ENCODE peak calls at places on chromosome 13, in six cellular contexts. O is small intestine, M is uterus, Y is heart left ventricle, B is psoas muscle, E is HAP-1. I is an unnamed sample. For H3K9me3, the result is how much of the 10 kb centered on the place peaks cover.

GRCh38 chr13:47853236-47853635 is 147.8 kb downstream of the SUCLA2 start:
- DNase-seq in O (no peak), M (no peak), Y (no peak), B (no peak), E (no peak), I (no peak)

GRCh38 chr13:51453308-51453958 is 597 bp upstream of the INTS6 start:
- DNase-seq in O (peak), M (peak), Y (peak), B (peak), E (peak), I (peak)

GRCh38 chr13:93861818-93862217 is 617.7 kb downstream of the DCT start:
- DNase-seq in O (no peak), M (no peak), Y (no peak), B (no peak), E (no peak), I (no peak)

GRCh38 chr13:50677687-50678463 is 165.6 kb downstream of the DLEU7 start:
- DNase-seq in O (no peak), M (no peak), Y (no peak), B (no peak), E (no peak), I (no peak)

GRCh38 chr13:110113284-110113764 is 193.6 kb downstream of the COL4A1 start:
- DNase-seq in O (no peak), M (no peak), Y (no peak), B (peak), E (no peak), I (no peak)

GRCh38 chr13:29844441-29844840 is 6.0 kb downstream of the UBL3 start:
- DNase-seq in O (no peak), M (no peak), Y (no peak), B (no peak), E (no peak), I (no peak)

GRCh38 chr13:108120332-108120731 is 95.0 kb downstream of the LIG4 start:
- DNase-seq in O (no peak), M (no peak), Y (no peak), B (no peak), E (peak), I (no peak)

GRCh38 chr13:89951341-89951740 is 1396.1 kb upstream of the MIR17HG start:
- DNase-seq in O (no peak), M (no peak), Y (no peak), B (no peak), E (no peak), I (no peak)

GRCh38 chr13:95099541-95099940 is 201.7 kb downstream of the ABCC4 start:
- DNase-seq in O (no peak), M (no peak), Y (no peak), B (no peak), E (no peak), I (no peak)

GRCh38 chr13:104014803-104015645 is 948.8 kb upstream of the SLC10A2 start:
- DNase-seq in O (no peak), M (no peak), Y (no peak), B (no peak), E (no peak), I (no peak)

GRCh38 chr13:48019796-48020195 is 17.7 kb upstream of the NUDT15 start:
- DNase-seq in O (no peak), M (no peak), Y (no peak), B (no peak), E (no peak), I (no peak)

GRCh38 chr13:108795841-108796240 is 166.4 kb downstream of the MYO16 start:
- DNase-seq in O (no peak), M (no peak), Y (no peak), B (no peak), E (no peak), I (no peak)

GRCh38 chr13:112899618-112900600 is 69.1 kb upstream of the MCF2L start:
- DNase-seq in O (no peak), M (peak), Y (no peak), B (no peak), E (no peak), I (no peak)

GRCh38 chr13:19152403-19152802 is 29.2 kb downstream of the TUBA3C start:
- DNase-seq in O (no peak), M (no peak), Y (no peak), B (no peak), E (no peak), I (no peak)

GRCh38 chr13:19150226-19150625 is 31.4 kb downstream of the TUBA3C start:
- DNase-seq in O (no peak), M (no peak), Y (no peak), B (no peak), E (no peak), I (no peak)

GRCh38 chr13:19150712-19151228 is 30.9 kb downstream of the TUBA3C start:
- DNase-seq in O (no peak), M (no peak), Y (peak), B (peak), E (no peak), I (no peak)

GRCh38 chr13:19153782-19154450 is 27.7 kb downstream of the TUBA3C start:
- DNase-seq in O (no peak), M (no peak), Y (no peak), B (no peak), E (no peak), I (no peak)

DNA sequence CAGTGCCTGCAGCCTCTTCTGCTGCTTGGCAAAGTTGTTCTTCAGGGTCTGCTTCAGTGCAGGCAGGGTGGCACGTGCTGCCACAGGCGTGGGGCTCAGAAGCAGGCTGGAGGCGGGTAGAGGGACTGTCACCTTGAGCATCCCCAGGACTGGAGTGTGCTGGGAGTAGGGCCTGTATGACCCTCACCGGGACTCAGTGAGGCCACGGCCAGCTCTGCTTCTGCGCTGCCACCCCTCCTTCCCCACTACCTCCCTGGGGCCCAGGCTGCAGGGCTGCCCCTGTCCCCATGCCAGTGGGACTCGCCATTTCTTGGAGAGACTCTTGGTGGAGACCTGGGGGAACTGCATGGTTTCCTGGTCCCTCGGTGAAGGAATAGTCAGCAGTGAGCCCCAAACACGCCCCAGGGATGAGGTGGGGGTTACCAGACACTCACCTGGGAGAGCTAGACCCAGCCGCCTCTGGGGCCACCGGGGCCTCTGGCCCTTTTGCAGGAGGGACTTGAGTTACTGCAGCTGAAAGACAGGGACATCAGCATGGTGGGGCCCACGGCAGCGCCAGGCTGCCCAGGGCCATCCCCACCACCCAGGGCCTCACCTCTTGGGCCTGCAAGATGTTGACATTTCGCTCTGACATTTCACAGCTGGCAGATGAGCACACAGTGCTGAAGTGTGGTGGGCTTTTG is 29.9 kb downstream of the TUBA3C start:
- DNase-seq in O (no peak), M (no peak), Y (no peak), B (no peak), E (no peak), I (no peak)
- H3K9me3 ChIP-seq in O (under half), M (under half), Y (under half), B (under half), E (under half), I (under half)

GRCh38 chr13:43848250-43848649 is 31.3 kb downstream of the CCDC122 start:
- DNase-seq in O (no peak), M (no peak), Y (no peak), B (no peak), E (no peak), I (no peak)

GRCh38 chr13:43852923-43853404 is 26.6 kb downstream of the CCDC122 start:
- DNase-seq in O (no peak), M (no peak), Y (no peak), B (no peak), E (no peak), I (no peak)
- H3K9me3 ChIP-seq in O (under half), M (under half), Y (under half), B (under half), E (under half), I (under half)

GRCh38 chr13:105272660-105273631 is 1262.5 kb downstream of the EFNB2 start:
- DNase-seq in O (no peak), M (no peak), Y (no peak), B (no peak), E (no peak), I (no peak)
- H3K9me3 ChIP-seq in O (under half), M (under half), Y (under half), B (under half), E (under half), I (under half)

GRCh38 chr13:106568225-106569003 is 477 bp upstream of the ARGLU1 start:
- DNase-seq in O (no peak), M (no peak), Y (no peak), B (no peak), E (no peak), I (no peak)

GRCh38 chr13:106573279-106573831 is 5.4 kb upstream of the ARGLU1 start:
- DNase-seq in O (no peak), M (peak), Y (no peak), B (peak), E (no peak), I (no peak)

GRCh38 chr13:106567421-106568224 is at the start of gene ARGLU1:
- DNase-seq in O (peak), M (peak), Y (peak), B (peak), E (peak), I (peak)

GRCh38 chr13:106569233-106570095 is 1.5 kb upstream of the ARGLU1 start:
- DNase-seq in O (peak), M (no peak), Y (no peak), B (no peak), E (no peak), I (no peak)

DNA sequence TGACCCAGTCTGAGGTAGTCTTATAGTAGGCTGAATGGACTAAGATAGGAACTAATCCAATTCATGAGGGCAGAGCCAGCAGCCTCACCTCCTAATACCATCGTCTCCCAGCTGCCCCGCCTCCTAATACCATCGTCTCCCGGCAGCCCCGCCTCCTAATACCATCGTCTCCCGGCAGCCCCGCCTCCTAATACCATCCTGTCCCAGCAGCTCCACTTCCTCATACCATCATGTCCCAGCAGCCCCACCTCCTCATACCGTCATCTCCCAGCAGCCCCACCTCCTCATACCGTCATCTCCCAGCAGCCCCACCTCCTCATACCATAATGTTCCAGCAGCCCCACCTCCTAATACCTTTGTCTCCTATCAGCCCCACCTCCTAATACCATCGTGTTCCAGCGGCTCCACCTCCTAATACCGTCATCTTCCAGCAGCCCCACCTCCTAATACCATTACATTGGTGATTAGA is 2.5 kb upstream of the ARGLU1 start:
- DNase-seq in O (peak), M (peak), Y (peak), B (peak), E (peak), I (peak)
- H3K9me3 ChIP-seq in O (under half), M (under half), Y (under half), B (under half), E (under half), I (under half)

GRCh38 chr13:70203661-70204229 is 95.5 kb upstream of the KLHL1 start:
- DNase-seq in O (no peak), M (no peak), Y (no peak), B (no peak), E (peak), I (no peak)
- H3K9me3 ChIP-seq in O (under half), M (under half), Y (under half), B (under half), E (under half), I (under half)

GRCh38 chr13:99624936-99625540 is 123.8 kb downstream of the TM9SF2 start:
- DNase-seq in O (no peak), M (no peak), Y (no peak), B (no peak), E (no peak), I (no peak)
- H3K9me3 ChIP-seq in O (under half), M (under half), Y (under half), B (under half), E (under half), I (under half)

DNA sequence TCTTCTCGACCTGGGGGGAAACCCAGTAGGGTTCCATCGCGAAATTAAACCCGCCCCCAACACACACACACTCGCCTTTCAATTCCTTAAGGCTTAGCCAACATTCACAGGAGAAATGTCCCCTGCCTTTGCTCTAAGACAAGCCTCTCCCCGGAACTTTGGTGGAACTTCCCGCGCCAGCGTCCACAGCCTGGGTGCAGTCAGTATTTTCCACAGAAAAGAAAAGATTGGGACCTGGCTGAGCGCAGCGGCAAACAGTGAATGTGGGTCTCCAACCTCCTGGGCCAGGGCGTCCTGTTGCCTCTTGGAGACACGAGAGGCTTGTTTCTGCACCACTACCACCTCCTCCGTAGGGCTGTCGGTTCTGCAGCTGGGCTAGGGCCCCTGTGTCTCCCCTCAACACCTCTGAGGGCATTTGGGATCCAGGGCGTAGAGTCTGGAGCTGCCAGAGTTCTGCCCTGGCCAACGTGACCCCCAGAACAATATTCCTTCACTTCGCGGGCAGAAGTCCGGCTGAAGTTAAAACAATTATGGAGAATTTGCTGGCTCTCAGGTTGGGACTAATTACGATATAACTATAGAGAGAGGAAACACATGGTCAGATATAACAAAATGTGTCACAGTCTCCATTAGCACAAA is 3.3 kb downstream of the PDX1 start:
- DNase-seq in O (peak), M (no peak), Y (no peak), B (no peak), E (no peak), I (no peak)
- H3K9me3 ChIP-seq in O (under half), M (under half), Y (under half), B (under half), E (under half), I (under half)

GRCh38 chr13:111145071-111145470 is 30.0 kb downstream of the ARHGEF7 start:
- DNase-seq in O (no peak), M (no peak), Y (no peak), B (no peak), E (no peak), I (no peak)

GRCh38 chr13:111140562-111141105 is 25.5 kb downstream of the ARHGEF7 start:
- DNase-seq in O (no peak), M (no peak), Y (no peak), B (no peak), E (no peak), I (no peak)

GRCh38 chr13:111142472-111142871 is 27.4 kb downstream of the ARHGEF7 start:
- DNase-seq in O (no peak), M (no peak), Y (no peak), B (no peak), E (no peak), I (no peak)

GRCh38 chr13:111145506-111145905 is 30.4 kb downstream of the ARHGEF7 start:
- DNase-seq in O (no peak), M (no peak), Y (no peak), B (no peak), E (no peak), I (no peak)

GRCh38 chr13:111143875-111144540 is 28.9 kb downstream of the ARHGEF7 start:
- DNase-seq in O (no peak), M (no peak), Y (no peak), B (no peak), E (no peak), I (no peak)
- H3K9me3 ChIP-seq in O (under half), M (under half), Y (under half), B (under half), E (under half), I (under half)